ENCODE peak calls at places on chromosomes 12 and 14, in ten cellular contexts. C is heart left ventricle, A is thyroid gland, V is mucosa of descending colon, M is psoas muscle, Z is tibial artery, S is K562, D is endodermal cell, F is transverse colon, T is fibroblast of villous mesenchyme. L is an unnamed sample.

GRCh38 chr12:50326636-50327284 is 43.4 kb upstream of the LIMA1 start:
- DNase-seq in V (no peak), F (peak), Z (no peak), D (peak), M (no peak), T (peak), C (no peak), A (peak), S (no peak), L (no peak)

GRCh38 chr14:24171422-24172260 is at the start of gene REC8:
- DNase-seq in D (peak), C (peak), A (peak), S (no peak), V (peak), T (peak), F (peak), Z (peak), M (peak), L (no peak)

GRCh38 chr12:67358686-67359374 is 89.7 kb downstream of the CAND1 start:
- DNase-seq in V (no peak), S (no peak), A (peak), Z (no peak), M (no peak), C (no peak), F (no peak), T (peak), D (no peak), L (peak)

GRCh38 chr12:88036368-88036965 is 7.3 kb upstream of the C12orf50 start:
- DNase-seq in A (no peak), M (no peak), V (no peak), C (no peak), S (no peak), T (peak), D (no peak), Z (no peak), F (no peak), L (no peak)

GRCh38 chr12:53380104-53380796 is at the start of gene SP1:
- DNase-seq in F (peak), T (peak), Z (peak), S (peak), D (peak), C (peak), M (peak), A (peak), V (peak), L (peak)

GRCh38 chr12:123150273-123150803 is 552 bp downstream of the PITPNM2 start:
- DNase-seq in M (peak), F (peak), Z (peak), S (peak), V (peak), T (no peak), D (peak), C (peak), A (peak), L (no peak)

GRCh38 chr14:56087824-56088571 is 30.2 kb upstream of the PELI2 start:
- DNase-seq in F (no peak), S (no peak), M (no peak), C (no peak), Z (no peak), T (no peak), A (peak), V (no peak), D (peak), L (no peak)

GRCh38 chr12:31887109-31887811 is 72.0 kb upstream of the RESF1 start:
- DNase-seq in M (no peak), C (no peak), T (no peak), S (no peak), A (no peak), V (no peak), Z (no peak), D (no peak), F (no peak), L (no peak)

GRCh38 chr14:24897793-24898192 is 152.2 kb downstream of the STXBP6 start:
- DNase-seq in S (no peak), C (no peak), F (no peak), D (no peak), A (no peak), M (no peak), V (no peak), Z (no peak), T (no peak), L (no peak)

GRCh38 chr14:91315844-91316267 is 71.4 kb upstream of the GPR68 start:
- DNase-seq in T (no peak), M (no peak), C (no peak), D (no peak), A (no peak), F (peak), Z (no peak), S (no peak), V (peak), L (no peak)

GRCh38 chr12:116599285-116600122 is 40.3 kb downstream of the MAP1LC3B2 start:
- DNase-seq in A (peak), D (peak), S (peak), Z (peak), T (peak), M (peak), V (peak), C (peak), F (peak), L (no peak)

GRCh38 chr14:93715279-93715927 is 72.9 kb downstream of the PRIMA1 start:
- DNase-seq in T (no peak), Z (no peak), F (no peak), M (no peak), S (no peak), D (peak), C (no peak), V (no peak), A (peak), L (no peak)

GRCh38 chr12:120321382-120322202 is 6.0 kb downstream of the PLA2G1B start:
- DNase-seq in C (no peak), A (no peak), T (no peak), Z (no peak), V (peak), F (peak), M (no peak), S (no peak), D (no peak), L (no peak)

GRCh38 chr12:53217049-53217929 is 10.2 kb upstream of the ITGB7 start:
- DNase-seq in S (no peak), Z (no peak), M (peak), T (peak), C (no peak), V (peak), D (peak), F (peak), A (peak), L (no peak)

GRCh38 chr12:27552886-27553560 is 29.0 kb downstream of the PPFIBP1 start:
- DNase-seq in F (no peak), S (no peak), A (no peak), V (no peak), C (no peak), Z (no peak), T (peak), D (no peak), M (no peak), L (no peak)

GRCh38 chr14:35229495-35230089 is 62.6 kb upstream of the PSMA6 start:
- DNase-seq in V (no peak), M (no peak), F (no peak), C (no peak), Z (no peak), A (no peak), D (no peak), S (peak), T (peak), L (no peak)

GRCh38 chr12:27652174-27652763 is 44.0 kb upstream of the REP15 start:
- DNase-seq in Z (no peak), S (peak), A (peak), F (peak), M (no peak), V (no peak), T (peak), D (peak), C (peak), L (peak)

DNA sequence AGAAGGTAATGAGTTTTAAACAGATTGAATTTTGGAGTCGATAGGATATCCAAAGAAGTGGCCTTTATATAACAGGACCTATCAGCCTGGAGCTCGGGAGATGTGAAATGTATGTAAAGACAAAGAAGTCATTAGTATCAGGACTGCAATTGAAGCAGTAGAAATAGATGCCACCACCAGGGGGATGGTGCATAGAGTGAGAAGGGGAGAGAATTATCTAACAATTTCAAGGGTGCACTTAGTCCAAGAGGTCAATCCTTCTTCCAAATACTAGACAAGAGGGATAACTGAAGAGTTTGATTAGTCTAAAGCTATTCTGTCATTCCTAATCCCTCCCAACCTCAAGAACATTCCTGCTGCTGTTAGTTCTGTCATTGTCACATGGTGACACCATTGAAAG is 127.8 kb downstream of the CFAP54 start:
- DNase-seq in T (no peak), A (no peak), M (no peak), V (no peak), S (peak), C (no peak), D (peak), F (no peak), Z (no peak), L (no peak)
- TF ChIP-seq CTCF in T (peak), A (peak), M (no peak), V (no peak), S (no peak), C (no peak), D (peak), F (no peak), Z (no peak), L (no peak)

DNA sequence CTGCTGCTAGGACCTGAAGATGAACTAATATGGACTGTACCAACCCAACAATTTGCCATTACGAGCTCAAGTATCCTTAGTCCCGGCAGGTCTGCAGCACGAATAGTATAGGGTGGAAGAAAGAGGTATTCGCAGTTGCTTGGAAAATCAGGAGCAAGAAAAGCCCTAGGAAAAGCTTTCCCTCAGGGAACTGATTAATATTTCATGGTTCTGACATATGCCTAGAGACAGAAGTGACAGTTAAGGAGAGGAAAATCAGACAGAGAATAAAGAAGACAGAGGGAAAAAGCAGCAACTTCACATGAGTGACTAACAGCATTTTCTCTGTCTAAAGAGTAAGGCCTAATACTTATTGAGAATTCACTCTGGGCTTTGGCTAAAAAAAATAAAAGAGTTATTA is 602.9 kb upstream of the ATP2B1 start:
- DNase-seq in F (no peak), M (no peak), A (no peak), V (no peak), C (no peak), D (no peak), Z (no peak), S (no peak), T (no peak), L (no peak)
- H3K4me3 ChIP-seq in F (no peak), M (no peak), A (no peak), V (no peak), C (no peak), D (no peak), Z (no peak), S (no peak), T (no peak), L (no peak)

GRCh38 chr14:61196792-61197191 is 84.3 kb downstream of the TMEM30B start:
- DNase-seq in A (no peak), V (no peak), T (peak), M (no peak), C (no peak), S (no peak), F (no peak), Z (no peak), D (no peak), L (no peak)
- TF ChIP-seq CTCF in A (no peak), V (no peak), T (peak), M (peak), C (no peak), S (peak), F (no peak), Z (peak), D (peak), L (no peak)

GRCh38 chr12:45886685-45887084 is 103.7 kb downstream of the SCAF11 start:
- DNase-seq in F (no peak), A (no peak), C (no peak), T (no peak), Z (no peak), S (no peak), D (no peak), M (no peak), V (no peak), L (no peak)
- H3K4me3 ChIP-seq in F (no peak), A (no peak), C (no peak), T (no peak), Z (no peak), S (no peak), D (no peak), M (no peak), V (no peak), L (no peak)

L was measured in AG04449.